ENCODE peak calls at places on chromosomes 4 and X, in six cellular contexts. T, K, P, D, Q and Y are unnamed samples.

GRCh38 chrX:42106556-42106955 is 183.2 kb upstream of the CASK start:
- DNase-seq in T (no peak), K (no peak), P (no peak), D (no peak), Q (no peak), Y (no peak)

GRCh38 chr4:94412019-94413017 is 39.4 kb upstream of the PDLIM5 start:
- DNase-seq in T (peak), K (peak), P (no peak), D (no peak), Q (no peak), Y (peak)

GRCh38 chrX:136692271-136692670 is 44.3 kb downstream of the CD40LG start:
- DNase-seq in T (no peak), K (no peak), P (no peak), D (no peak), Q (no peak), Y (no peak)

GRCh38 chr4:82784615-82785247 is 13.9 kb downstream of the SCD5 start:
- DNase-seq in T (no peak), K (peak), P (no peak), D (no peak), Q (no peak), Y (no peak)

GRCh38 chr4:83917572-83917971 is 381.7 kb downstream of the GPAT3 start:
- DNase-seq in T (no peak), K (no peak), P (no peak), D (no peak), Q (no peak), Y (no peak)

GRCh38 chr4:6493668-6494304 is 21.4 kb upstream of the PPP2R2C start:
- DNase-seq in T (no peak), K (peak), P (no peak), D (no peak), Q (no peak), Y (no peak)

GRCh38 chrX:86830685-86831084 is 682.4 kb downstream of the DACH2 start:
- DNase-seq in T (no peak), K (no peak), P (no peak), D (no peak), Q (no peak), Y (no peak)

GRCh38 chr4:69760455-69760854 is at the start of gene SULT1B1:
- DNase-seq in T (no peak), K (no peak), P (no peak), D (peak), Q (no peak), Y (no peak)

GRCh38 chr4:120007171-120007894 is 59.3 kb downstream of the MAD2L1 start:
- DNase-seq in T (peak), K (peak), P (no peak), D (no peak), Q (no peak), Y (peak)

GRCh38 chr4:26369132-26370036 is 48.6 kb downstream of the RBPJ start:
- DNase-seq in T (peak), K (no peak), P (no peak), D (no peak), Q (no peak), Y (no peak)